ENCODE peak calls at places on chromosomes 7 and 10, in four cellular contexts. One of them, this sample, is unnamed.

GRCh38 chr10:73076361-73077183 is 20.1 kb downstream of the P4HA1 start:
- DNase-seq in brain microvascular endothelial cell: peak; percentile 59
- DNase-seq in WERI-Rb-1: no peak
- DNase-seq in AG09319: no peak
- DNase-seq in this sample: no peak

GRCh38 chr7:132225216-132226030 is 350.8 kb downstream of the PLXNA4 start:
- DNase-seq in WERI-Rb-1: peak; percentile 66
- DNase-seq in brain microvascular endothelial cell: no peak
- DNase-seq in AG09319: no peak
- DNase-seq in this sample: no peak

GRCh38 chr10:30392564-30392990 is 41.4 kb upstream of the MAP3K8 start:
- DNase-seq in AG09319: peak; percentile 7
- DNase-seq in brain microvascular endothelial cell: peak; percentile 27
- DNase-seq in WERI-Rb-1: peak; percentile 49
- DNase-seq in this sample: no peak

GRCh38 chr10:71598673-71599072 is 120.9 kb downstream of the C10orf105 start:
- DNase-seq in WERI-Rb-1: no peak
- DNase-seq in AG09319: peak; percentile 29
- DNase-seq in brain microvascular endothelial cell: peak; percentile 83
- DNase-seq in this sample: no peak

GRCh38 chr7:39145283-39145682 is 167.6 kb downstream of the POU6F2 start:
- DNase-seq in AG09319: no peak
- DNase-seq in WERI-Rb-1: no peak
- DNase-seq in brain microvascular endothelial cell: no peak
- DNase-seq in this sample: no peak

GRCh38 chr7:100090527-100091410 is 2.0 kb downstream of the COPS6 start:
- DNase-seq in AG09319: no peak
- DNase-seq in WERI-Rb-1: no peak
- DNase-seq in brain microvascular endothelial cell: no peak
- DNase-seq in this sample: no peak

GRCh38 chr10:68501691-68502090 is 25.6 kb downstream of the SLC25A16 start:
- DNase-seq in AG09319: no peak
- DNase-seq in brain microvascular endothelial cell: no peak
- DNase-seq in WERI-Rb-1: no peak
- DNase-seq in this sample: no peak

GRCh38 chr7:36153571-36154097 is 580 bp downstream of the EEPD1 start:
- DNase-seq in brain microvascular endothelial cell: no peak
- DNase-seq in WERI-Rb-1: peak; percentile 27
- DNase-seq in AG09319: no peak
- DNase-seq in this sample: no peak

GRCh38 chr7:72098812-72099211 is 313.3 kb downstream of the CALN1 start:
- DNase-seq in WERI-Rb-1: no peak
- DNase-seq in AG09319: peak; percentile 32
- DNase-seq in brain microvascular endothelial cell: no peak
- DNase-seq in this sample: no peak

GRCh38 chr10:57053530-57053929 is 692.5 kb upstream of the ZWINT start:
- DNase-seq in WERI-Rb-1: no peak
- DNase-seq in AG09319: no peak
- DNase-seq in brain microvascular endothelial cell: no peak
- DNase-seq in this sample: no peak

GRCh38 chr7:116353614-116354013 is 143.3 kb downstream of the TES start:
- DNase-seq in brain microvascular endothelial cell: no peak
- DNase-seq in WERI-Rb-1: no peak
- DNase-seq in AG09319: no peak
- DNase-seq in this sample: no peak